ENCODE peak calls at places on chromosomes 16 and 17, in nine cellular contexts. P is breast epithelium, L is GM12892, I is HCT116, F is GM23338, W is stomach, O is transverse colon, D is sigmoid colon, G is spleen. S is an unnamed sample.

GRCh38 chr16:77965346-77965745 is 57.0 kb upstream of the CLEC3A start:
- DNase-seq in L (no peak), W (no peak), G (no peak), O (no peak), P (no peak), I (no peak), D (no peak), F (no peak), S (no peak)

GRCh38 chr16:87076950-87077749 is 240.0 kb downstream of the C16orf95 start:
- DNase-seq in D (peak), F (peak), I (peak), G (peak), O (peak), P (no peak), L (no peak), W (peak), S (no peak)

GRCh38 chr17:32671891-32672290 is 185.1 kb downstream of the CDK5R1 start:
- DNase-seq in D (peak), W (peak), I (no peak), O (peak), P (no peak), F (no peak), L (no peak), G (no peak), S (no peak)

GRCh38 chr16:11405331-11406176 is 60.3 kb downstream of the RMI2 start:
- DNase-seq in W (peak), G (no peak), L (peak), F (peak), I (peak), P (no peak), D (no peak), O (peak), S (no peak)

GRCh38 chr16:79845006-79845733 is 244.6 kb upstream of the MAF start:
- DNase-seq in W (no peak), G (no peak), I (no peak), F (no peak), P (no peak), D (no peak), O (no peak), L (peak), S (peak)

GRCh38 chr16:27230562-27230991 is 27.3 kb downstream of the KDM8 start:
- DNase-seq in O (peak), W (peak), P (no peak), L (no peak), I (no peak), G (peak), F (peak), D (no peak), S (no peak)

GRCh38 chr17:17313350-17313991 is 10.3 kb downstream of the NT5M start:
- DNase-seq in D (peak), F (peak), W (peak), P (no peak), I (peak), L (peak), G (peak), O (peak), S (peak)

GRCh38 chr17:39722104-39722503 is 8.2 kb downstream of the MIEN1 start:
- DNase-seq in I (no peak), P (no peak), D (no peak), L (no peak), W (no peak), O (no peak), G (no peak), F (no peak), S (no peak)

GRCh38 chr17:78133179-78133951 is 2.8 kb downstream of the TMC8 start:
- DNase-seq in O (no peak), G (peak), F (no peak), I (no peak), P (no peak), W (no peak), L (no peak), D (no peak), S (no peak)

GRCh38 chr16:49745434-49745833 is 110.5 kb downstream of the ZNF423 start:
- DNase-seq in L (no peak), G (no peak), O (no peak), P (no peak), W (no peak), F (no peak), I (no peak), D (no peak), S (no peak)

GRCh38 chr16:782766-783403 is 5.3 kb downstream of the RPUSD1 start:
- DNase-seq in P (no peak), L (no peak), W (peak), O (no peak), F (no peak), G (no peak), I (no peak), D (no peak), S (no peak)

GRCh38 chr17:46097497-46097896 is 95.7 kb downstream of the KANSL1 start:
- DNase-seq in W (no peak), P (no peak), F (no peak), D (no peak), L (no peak), G (no peak), O (no peak), I (no peak), S (no peak)

DNA sequence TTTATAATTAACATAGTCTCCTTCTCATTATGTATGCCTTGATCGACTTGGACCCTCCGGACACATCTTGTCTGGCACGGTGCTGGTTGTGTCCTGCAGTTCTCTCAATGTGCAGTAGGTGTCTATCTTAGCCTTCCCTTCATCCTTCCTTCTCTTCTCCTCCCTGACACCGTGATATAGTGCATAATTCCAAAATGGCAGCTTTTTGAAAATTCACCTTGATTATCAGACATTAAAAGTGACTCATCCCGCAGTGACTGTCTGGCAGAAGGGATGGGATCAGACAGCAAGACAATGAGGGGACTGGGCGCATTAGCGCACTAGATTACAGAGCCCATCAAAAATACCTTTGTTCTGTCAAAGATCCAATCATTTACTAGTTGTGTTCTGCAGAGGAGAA is 70.0 kb upstream of the PMFBP1 start:
- DNase-seq in W (no peak), L (no peak), I (peak), G (no peak), P (no peak), F (peak), O (peak), D (no peak), S (no peak)
- TF ChIP-seq POLR2AphosphoS5 in W (no peak), L (no peak), I (no peak), G (no peak), P (no peak), F (no peak), O (no peak), D (no peak), S (no peak)

GRCh38 chr16:69267633-69268032 is 43.5 kb upstream of the VPS4A start:
- DNase-seq in P (no peak), G (no peak), L (no peak), O (no peak), F (no peak), I (no peak), D (no peak), W (no peak), S (no peak)
- TF ChIP-seq POLR2AphosphoS5 in P (no peak), G (no peak), L (no peak), O (no peak), F (no peak), I (no peak), D (no peak), W (no peak), S (no peak)

DNA sequence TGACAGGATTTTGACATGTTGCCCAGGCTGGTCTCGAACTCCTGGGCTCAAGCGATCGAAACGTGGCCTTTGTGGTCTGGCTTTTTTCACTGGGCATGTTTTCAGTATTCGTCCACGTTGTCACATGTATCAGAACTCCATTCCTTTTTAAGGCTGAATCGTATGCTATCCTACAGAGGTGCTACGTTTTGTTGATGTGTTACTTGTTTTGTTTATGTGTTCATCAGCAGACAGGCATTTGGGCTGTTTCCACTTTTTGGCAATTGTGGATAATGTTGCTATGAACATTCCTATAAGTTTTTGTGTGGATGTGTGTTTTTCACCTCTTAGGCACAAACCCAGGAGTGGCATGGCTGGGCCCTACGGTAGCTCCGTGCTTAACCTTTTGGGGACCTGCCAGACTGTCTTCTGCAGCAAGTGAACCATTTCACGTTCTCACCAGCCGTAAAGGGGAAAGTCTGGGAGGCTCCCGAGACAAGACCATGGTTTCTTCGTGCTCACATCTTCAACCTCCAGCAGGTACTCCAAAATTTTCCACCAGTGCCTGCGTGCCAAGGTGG is 26.9 kb downstream of the ADCY9 start:
- DNase-seq in I (no peak), P (no peak), O (peak), W (no peak), L (no peak), G (no peak), F (no peak), D (no peak), S (no peak)
- TF ChIP-seq POLR2AphosphoS5 in I (no peak), P (no peak), O (no peak), W (no peak), L (no peak), G (no peak), F (no peak), D (no peak), S (no peak)

GRCh38 chr17:11909348-11909747 is 87.9 kb downstream of the ZNF18 start:
- DNase-seq in O (no peak), D (no peak), G (no peak), P (no peak), W (no peak), I (no peak), F (peak), L (no peak), S (no peak)

DNA sequence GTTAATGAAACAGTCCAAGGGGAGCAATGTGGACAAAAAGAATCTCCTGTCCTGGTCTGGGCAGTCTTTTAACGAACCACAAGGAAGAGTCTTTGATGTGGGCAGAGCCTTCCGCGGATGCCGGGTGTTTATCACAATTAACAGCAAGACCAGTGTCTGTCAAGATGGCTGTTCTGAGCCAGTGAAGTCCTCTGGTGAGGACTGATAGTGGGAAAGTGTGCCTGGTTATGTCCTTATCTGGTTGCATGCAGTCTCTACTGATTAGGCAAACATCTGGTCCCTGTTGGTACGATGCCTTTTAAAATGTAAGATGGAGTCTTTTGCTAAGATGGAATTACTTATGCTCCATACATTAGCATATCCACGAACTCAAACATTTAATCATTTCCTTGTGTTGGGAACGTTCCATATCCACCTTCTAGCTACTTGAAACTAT is 88.5 kb downstream of the ZNF18 start:
- DNase-seq in F (no peak), G (no peak), O (no peak), D (no peak), L (no peak), I (no peak), W (no peak), P (no peak), S (no peak)
- TF ChIP-seq POLR2AphosphoS5 in F (no peak), G (no peak), O (no peak), D (no peak), L (no peak), I (no peak), W (no peak), P (no peak), S (no peak)

DNA sequence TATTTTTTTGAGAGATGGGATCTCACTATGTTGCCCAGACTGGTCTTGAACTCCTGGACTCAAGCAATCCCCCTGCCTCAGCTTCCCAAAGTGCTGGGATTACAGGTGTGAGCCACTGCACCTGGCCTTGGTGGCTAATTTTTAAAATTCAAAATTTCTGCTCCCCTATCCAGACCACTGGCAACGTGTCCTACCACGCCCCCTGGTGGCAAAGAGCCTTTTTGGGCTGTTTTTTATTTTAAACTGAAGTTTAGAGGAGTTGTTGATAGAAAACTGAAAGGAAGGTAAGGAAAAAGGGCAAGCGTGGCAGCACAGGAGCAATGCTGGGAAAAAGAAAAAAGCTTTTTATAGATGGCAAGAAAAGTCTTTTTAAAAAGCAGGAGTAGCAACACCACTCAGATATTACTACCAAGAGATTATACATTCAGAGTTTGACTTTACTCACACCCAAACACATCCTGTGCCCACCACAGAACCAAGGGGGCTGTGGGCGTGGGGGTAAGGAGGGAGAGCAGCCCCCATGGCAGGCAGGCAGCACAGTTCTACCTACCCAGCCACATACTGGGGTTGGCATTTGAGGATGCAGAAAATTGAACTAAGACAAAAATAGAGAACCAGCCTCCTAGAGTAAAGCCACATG is 4.2 kb upstream of the MXRA7 start:
- DNase-seq in D (peak), L (no peak), I (no peak), G (peak), P (no peak), W (peak), F (peak), O (peak), S (no peak)
- TF ChIP-seq POLR2AphosphoS5 in D (no peak), L (no peak), I (no peak), G (no peak), P (no peak), W (no peak), F (no peak), O (no peak), S (no peak)

GRCh38 chr16:54431997-54432367 is 145.4 kb upstream of the IRX3 start:
- DNase-seq in P (no peak), F (no peak), G (no peak), L (no peak), W (no peak), O (no peak), I (no peak), D (no peak), S (no peak)

GRCh38 chr16:54430491-54431030 is 144.0 kb upstream of the IRX3 start:
- DNase-seq in G (no peak), W (no peak), O (no peak), F (no peak), L (no peak), D (no peak), I (no peak), P (no peak), S (no peak)

GRCh38 chr16:54432481-54433229 is 146.1 kb upstream of the IRX3 start:
- DNase-seq in D (no peak), F (peak), W (no peak), G (no peak), P (no peak), L (no peak), O (no peak), I (no peak), S (no peak)

GRCh38 chr16:54429029-54429428 is 142.4 kb upstream of the IRX3 start:
- DNase-seq in D (no peak), O (no peak), P (no peak), G (no peak), F (no peak), W (no peak), L (no peak), I (no peak), S (no peak)

GRCh38 chr16:54431041-54431996 is 144.7 kb upstream of the IRX3 start:
- DNase-seq in D (no peak), L (no peak), I (no peak), F (no peak), W (no peak), O (no peak), G (no peak), P (no peak), S (no peak)
- TF ChIP-seq POLR2AphosphoS5 in D (no peak), L (no peak), I (no peak), F (no peak), W (no peak), O (no peak), G (no peak), P (no peak), S (no peak)

GRCh38 chr17:50686494-50687199 is 21.1 kb downstream of the ANKRD40 start:
- DNase-seq in D (peak), O (peak), W (peak), I (peak), F (no peak), P (no peak), G (no peak), L (no peak), S (no peak)
- TF ChIP-seq POLR2AphosphoS5 in D (peak), O (peak), W (peak), I (peak), F (no peak), P (peak), G (no peak), L (no peak), S (no peak)

DNA sequence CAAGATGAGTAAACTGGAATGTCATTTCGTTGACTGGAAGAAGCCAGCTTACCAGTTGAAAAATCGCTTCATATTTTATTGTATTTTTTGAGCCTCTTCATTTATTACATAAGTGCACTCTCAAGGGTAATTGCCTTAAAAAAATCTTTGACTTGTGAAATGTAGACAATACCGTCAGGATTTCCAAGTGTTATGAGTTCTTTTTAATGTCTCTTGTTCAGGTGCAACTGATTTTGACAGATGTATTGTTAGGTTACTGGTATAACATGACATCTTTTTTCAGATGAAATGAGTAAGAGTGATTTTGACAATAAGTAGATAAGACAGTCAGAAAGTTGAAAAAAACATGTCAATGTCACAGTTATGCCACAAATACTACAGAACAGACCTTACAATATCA is 169.1 kb downstream of the CNTNAP4 start:
- DNase-seq in I (no peak), F (no peak), G (no peak), L (no peak), O (no peak), W (no peak), P (no peak), D (no peak), S (no peak)
- TF ChIP-seq POLR2AphosphoS5 in I (no peak), F (no peak), G (no peak), L (no peak), O (no peak), W (no peak), P (no peak), D (no peak), S (no peak)

DNA sequence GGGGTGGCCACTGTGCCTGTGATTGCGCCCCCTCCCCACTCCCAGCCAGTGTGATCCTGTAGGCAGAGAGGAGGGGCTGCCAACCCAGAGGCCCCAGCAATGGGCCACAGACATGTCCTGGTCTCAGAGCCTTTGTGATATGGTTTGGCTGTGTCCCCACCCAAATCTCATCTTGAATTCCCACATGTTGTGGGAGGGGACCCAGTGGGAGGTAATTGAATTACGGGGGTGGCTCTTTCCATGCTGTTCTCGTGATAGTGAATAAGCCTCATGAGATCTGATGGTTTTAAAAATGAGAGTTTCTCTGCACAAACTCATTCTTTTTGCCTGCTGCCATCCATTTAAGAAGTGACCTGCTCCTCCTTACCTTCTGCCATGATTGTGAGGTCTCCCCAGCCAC is 56.8 kb upstream of the ZNF469 start:
- DNase-seq in W (no peak), L (no peak), O (no peak), G (no peak), F (no peak), D (no peak), I (no peak), P (no peak), S (no peak)
- TF ChIP-seq POLR2AphosphoS5 in W (no peak), L (no peak), O (no peak), G (no peak), F (no peak), D (no peak), I (no peak), P (no peak), S (no peak)

S was measured in GM12891.